ENCODE peak calls at places on chromosomes 5 and 9, in seven cellular contexts. H is PC-9, G is hepatocyte, A is HCT116, X is MM.1S, B is PC-3, Z is GM23248. O is an unnamed sample.

GRCh38 chr5:135322271-135322670 is 76.8 kb downstream of the MACROH2A1 start:
- DNase-seq in H (no peak), G (no peak), A (no peak), X (no peak), B (no peak), Z (no peak), O (no peak)

GRCh38 chr9:91036826-91037510 is 235.3 kb downstream of the SYK start:
- DNase-seq in H (peak; percentile 87), G (peak; percentile 91), A (peak; percentile 47), X (no peak), B (peak; percentile 85), Z (peak; percentile 90), O (peak; percentile 80)

GRCh38 chr5:34028349-34028748 is 14.7 kb downstream of the C1QTNF3 start:
- DNase-seq in H (no peak), G (no peak), A (no peak), X (no peak), B (no peak), Z (no peak), O (no peak)

GRCh38 chr9:35659340-35659739 is 1.2 kb downstream of the CCDC107 start:
- DNase-seq in H (peak; percentile 60), G (no peak), A (no peak), X (no peak), B (peak; percentile 84), Z (peak; percentile 80), O (no peak)

GRCh38 chr9:130292104-130292503 is 26.5 kb downstream of the HMCN2 start:
- DNase-seq in H (no peak), G (no peak), A (no peak), X (no peak), B (no peak), Z (peak; percentile 65), O (no peak)

GRCh38 chr9:86766912-86767311 is 180.4 kb downstream of the GAS1 start:
- DNase-seq in H (peak; percentile 95), G (no peak), A (peak; percentile 75), X (no peak), B (peak; percentile 66), Z (peak; percentile 96), O (no peak)

GRCh38 chr9:26723486-26723885 is 169.1 kb downstream of the CAAP1 start:
- DNase-seq in H (no peak), G (peak; percentile 49), A (peak; percentile 55), X (no peak), B (peak; percentile 57), Z (peak; percentile 44), O (peak; percentile 95)

GRCh38 chr5:145848854-145849253 is 13.7 kb upstream of the PRELID2 start:
- DNase-seq in H (peak; percentile 42), G (no peak), A (peak; percentile 50), X (no peak), B (peak; percentile 79), Z (peak; percentile 90), O (no peak)

GRCh38 chr9:109012876-109013677 is at the start of gene CTNNAL1:
- DNase-seq in H (peak; percentile 49), G (peak; percentile 96), A (peak; percentile 64), X (peak; percentile 89), B (peak; percentile 78), Z (peak; percentile 94), O (peak; percentile 96)

GRCh38 chr9:76962732-76963131 is 56.7 kb upstream of the FOXB2 start:
- DNase-seq in H (no peak), G (no peak), A (no peak), X (no peak), B (no peak), Z (no peak), O (peak; percentile 41)

GRCh38 chr5:156128026-156128425 is 198.9 kb upstream of the SGCD start:
- DNase-seq in H (no peak), G (no peak), A (no peak), X (peak; percentile 20), B (no peak), Z (no peak), O (no peak)

GRCh38 chr5:1133510-1134255 is 21.8 kb upstream of the SLC12A7 start:
- DNase-seq in H (no peak), G (no peak), A (no peak), X (no peak), B (no peak), Z (peak; percentile 20), O (no peak)

GRCh38 chr5:92435781-92436180 is 1052.7 kb upstream of the ARRDC3 start:
- DNase-seq in H (no peak), G (no peak), A (no peak), X (no peak), B (no peak), Z (no peak), O (no peak)

GRCh38 chr5:172839669-172840068 is 5.6 kb downstream of the ERGIC1 start:
- DNase-seq in H (no peak), G (no peak), A (no peak), X (no peak), B (no peak), Z (no peak), O (no peak)

GRCh38 chr5:172840077-172840777 is 6.2 kb downstream of the ERGIC1 start:
- DNase-seq in H (no peak), G (no peak), A (no peak), X (no peak), B (no peak), Z (peak; percentile 36), O (no peak)

GRCh38 chr5:172837640-172838039 is 3.6 kb downstream of the ERGIC1 start:
- DNase-seq in H (no peak), G (peak; percentile 65), A (no peak), X (peak; percentile 96), B (peak; percentile 40), Z (no peak), O (no peak)

GRCh38 chr5:172840778-172841154 is 6.7 kb downstream of the ERGIC1 start:
- DNase-seq in H (no peak), G (no peak), A (no peak), X (no peak), B (no peak), Z (no peak), O (no peak)

DNA sequence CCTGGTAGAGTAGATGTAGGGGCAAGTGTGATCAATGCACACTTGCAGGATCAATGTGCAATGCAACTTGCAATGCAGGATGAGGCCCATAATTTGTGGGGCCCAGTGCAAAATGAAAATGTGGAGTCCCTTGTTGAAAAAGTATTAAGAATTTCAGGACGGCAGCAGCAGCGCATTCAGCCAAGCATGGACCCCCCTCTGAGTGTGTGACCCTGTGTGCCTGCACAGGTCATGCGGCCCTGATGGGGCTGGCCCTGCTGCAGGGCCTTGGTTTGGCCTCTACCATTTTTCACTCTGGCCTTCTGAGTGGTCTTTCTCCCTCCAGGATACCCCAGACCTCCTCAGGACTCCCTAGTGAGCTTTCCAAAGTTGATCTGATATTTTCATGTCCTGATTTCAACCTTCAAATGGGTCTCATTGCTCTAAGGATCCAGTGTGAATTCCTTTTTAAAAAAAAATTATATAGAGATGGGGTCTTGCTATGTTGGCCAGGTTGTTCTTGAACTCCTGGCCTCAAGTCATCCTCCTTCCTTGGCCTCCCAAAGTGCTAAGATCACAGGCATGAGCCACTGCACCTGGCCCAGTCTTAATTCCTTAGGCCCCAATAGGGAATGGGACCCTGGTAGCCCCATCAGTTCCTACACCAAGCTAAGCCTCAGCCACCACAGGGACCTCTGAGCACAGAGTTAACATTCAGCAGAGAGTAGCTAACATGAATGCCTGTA is 4.3 kb downstream of the ERGIC1 start:
- DNase-seq in H (no peak), G (no peak), A (no peak), X (no peak), B (no peak), Z (no peak), O (no peak)
- H3K9me2 ChIP-seq in H (no peaks in the 10 kb centered on the region), G (no peaks in the 10 kb centered on the region), A (no peaks in the 10 kb centered on the region), X (no peaks in the 10 kb centered on the region), B (no peaks in the 10 kb centered on the region), Z (no peaks in the 10 kb centered on the region), O (no peaks in the 10 kb centered on the region)

DNA sequence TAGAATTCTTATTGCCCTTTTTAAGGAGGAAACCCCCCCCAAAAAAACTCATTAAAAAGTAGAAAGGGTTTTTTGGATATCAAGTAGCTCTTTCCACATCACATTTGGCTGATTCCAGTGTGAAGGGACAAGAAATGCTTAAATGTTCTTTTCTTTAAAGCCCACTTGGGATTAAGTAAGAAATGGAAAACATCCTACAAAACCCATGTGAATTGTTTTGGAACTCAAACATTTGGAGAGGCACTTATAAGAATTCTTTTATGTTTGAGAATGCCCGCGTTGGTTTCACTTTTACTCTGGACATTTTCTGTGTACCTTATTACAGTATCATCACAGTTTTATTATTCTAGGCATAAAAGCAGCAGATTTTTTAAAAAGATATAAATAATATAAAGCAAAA is 301.1 kb upstream of the ACTBL2 start:
- DNase-seq in H (no peak), G (no peak), A (no peak), X (no peak), B (no peak), Z (peak; percentile 39), O (no peak)
- H3K4me3 ChIP-seq in H (no peak overlapping the region), G (no peak overlapping the region), A (no peak overlapping the region), X (no peak overlapping the region), B (no peak overlapping the region), Z (peak overlapping the region; percentile 71), O (no peak overlapping the region)

DNA sequence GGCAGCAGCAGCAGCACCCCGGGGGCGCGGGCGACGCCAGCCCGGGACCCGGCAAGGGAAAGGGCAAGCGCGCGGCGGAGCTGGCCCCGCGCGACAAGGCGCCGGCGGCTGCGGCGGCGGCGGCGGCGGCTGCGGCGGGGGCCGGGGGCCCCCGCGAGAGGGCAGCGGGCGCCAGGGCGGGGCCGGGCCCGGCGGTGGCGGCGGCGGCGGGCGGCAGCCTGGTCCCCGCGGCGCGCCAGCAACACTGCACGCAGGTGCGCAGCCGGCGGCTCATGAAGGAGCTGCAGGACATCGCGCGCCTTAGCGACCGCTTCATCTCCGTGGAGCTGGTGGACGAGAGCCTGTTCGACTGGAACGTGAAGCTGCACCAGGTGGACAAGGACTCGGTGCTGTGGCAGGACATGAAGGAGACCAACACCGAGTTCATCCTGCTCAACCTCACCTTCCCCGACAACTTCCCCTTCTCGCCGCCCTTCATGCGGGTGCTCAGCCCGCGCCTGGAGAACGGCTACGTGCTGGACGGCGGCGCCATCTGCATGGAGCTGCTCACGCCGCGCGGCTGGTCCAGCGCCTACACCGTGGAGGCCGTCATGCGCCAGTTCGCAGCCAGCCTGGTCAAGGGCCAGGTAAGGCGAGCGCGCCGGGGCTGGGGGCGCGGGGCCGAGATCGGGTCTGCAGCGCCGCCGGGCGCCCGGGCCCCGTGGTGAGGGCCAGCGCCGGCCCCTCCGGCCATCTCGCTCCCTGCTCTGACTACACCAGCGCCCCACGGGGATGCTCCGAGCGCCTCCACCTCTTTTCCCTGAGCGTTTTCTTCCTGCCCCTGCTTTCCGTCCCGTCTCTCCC is at the start of gene UBE2QL1:
- DNase-seq in H (no peak), G (peak; percentile 30), A (no peak), X (peak; percentile 59), B (peak; percentile 66), Z (peak; percentile 20), O (peak; percentile 50)
- TF ChIP-seq EZH2 in H (no peak), G (peak; percentile 66), A (no peak), X (no peak), B (peak; percentile 80), Z (peak; percentile 46), O (peak; percentile 85)

DNA sequence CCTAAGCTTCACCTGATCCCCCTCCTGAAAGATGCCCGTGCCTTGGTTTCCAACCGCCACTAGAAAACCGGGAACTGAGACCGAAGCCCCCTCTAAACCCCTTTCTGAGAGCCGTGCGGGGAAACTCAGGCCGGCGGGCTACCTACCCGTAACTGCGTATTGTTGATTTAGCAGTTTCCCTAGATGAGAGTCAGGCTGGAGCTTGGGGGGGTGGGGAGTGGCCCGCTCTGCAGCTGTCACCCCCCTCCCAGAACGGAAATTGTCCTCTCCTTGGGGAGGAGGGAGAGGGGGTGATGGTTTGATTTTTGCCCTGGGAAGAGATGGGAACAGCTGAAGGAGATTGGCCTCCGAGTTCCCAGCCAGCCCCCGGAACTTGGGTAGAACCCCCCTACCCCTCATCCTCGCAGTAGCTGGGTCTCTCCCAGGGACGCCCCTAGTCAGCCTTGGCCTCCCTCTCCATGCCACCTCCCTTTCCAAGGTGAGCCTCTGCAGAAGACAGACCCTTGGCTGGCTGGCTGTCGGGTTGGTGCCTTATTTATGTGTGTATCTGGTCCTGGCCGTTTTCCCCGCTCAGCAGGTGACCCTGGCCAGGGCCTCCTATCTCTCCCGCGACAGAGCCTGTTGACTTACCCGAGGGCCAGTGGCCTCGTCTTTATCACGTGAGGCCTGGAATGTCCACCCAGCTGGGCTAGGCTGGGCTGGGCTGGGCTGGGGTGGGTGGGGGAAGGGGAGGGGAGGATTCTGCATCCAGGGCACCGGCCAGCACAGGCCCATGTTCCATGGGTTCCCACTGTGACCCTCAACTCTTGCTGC is 2.7 kb downstream of the CXXC5 start:
- DNase-seq in H (peak; percentile 65), G (peak; percentile 88), A (no peak), X (no peak), B (no peak), Z (peak; percentile 62), O (peak; percentile 81)
- H3K9me2 ChIP-seq in H (no peaks in the 10 kb centered on the region), G (no peaks in the 10 kb centered on the region), A (no peaks in the 10 kb centered on the region), X (no peaks in the 10 kb centered on the region), B (no peaks in the 10 kb centered on the region), Z (no peaks in the 10 kb centered on the region), O (no peaks in the 10 kb centered on the region)

O was measured in GM23338.